ENCODE peak calls at places on chromosomes 13 and 19, in eight cellular contexts. One of them, this sample, is unnamed.

GRCh38 chr13:100513987-100514670 is 74.5 kb downstream of the GGACT start:
- DNase-seq in H54: no peak
- DNase-seq in tibial nerve: no peak
- DNase-seq in K562: no peak
- DNase-seq in HCT116: no peak
- DNase-seq in ovary: no peak
- DNase-seq in A549: no peak
- DNase-seq in H1: no peak
- DNase-seq in this sample: no peak

GRCh38 chr19:46963093-46963734 is 56.4 kb upstream of the NPAS1 start:
- DNase-seq in H54: no peak
- DNase-seq in tibial nerve: no peak
- DNase-seq in K562: no peak
- DNase-seq in HCT116: no peak
- DNase-seq in ovary: no peak
- DNase-seq in A549: no peak
- DNase-seq in H1: no peak
- DNase-seq in this sample: no peak

GRCh38 chr19:51136891-51137551 is 5.1 kb upstream of the SIGLEC7 start:
- DNase-seq in H54: no peak
- DNase-seq in tibial nerve: no peak
- DNase-seq in K562: peak; percentile 28
- DNase-seq in HCT116: no peak
- DNase-seq in ovary: no peak
- DNase-seq in A549: no peak
- DNase-seq in H1: no peak
- DNase-seq in this sample: no peak

GRCh38 chr19:48170817-48171347 is 402 bp downstream of the ZSWIM9 start:
- DNase-seq in H54: no peak
- DNase-seq in tibial nerve: no peak
- DNase-seq in K562: peak; percentile 14
- DNase-seq in HCT116: no peak
- DNase-seq in ovary: no peak
- DNase-seq in A549: no peak
- DNase-seq in H1: no peak
- DNase-seq in this sample: no peak

GRCh38 chr13:79457948-79458347 is 23.0 kb upstream of the NDFIP2 start:
- DNase-seq in H54: no peak
- DNase-seq in tibial nerve: no peak
- DNase-seq in K562: peak; percentile 67
- DNase-seq in HCT116: no peak
- DNase-seq in ovary: no peak
- DNase-seq in A549: no peak
- DNase-seq in H1: no peak
- DNase-seq in this sample: no peak

GRCh38 chr13:45368571-45368970 is 27.6 kb upstream of the TPT1 start:
- DNase-seq in H54: no peak
- DNase-seq in tibial nerve: no peak
- DNase-seq in K562: no peak
- DNase-seq in HCT116: no peak
- DNase-seq in ovary: no peak
- DNase-seq in A549: no peak
- DNase-seq in H1: no peak
- DNase-seq in this sample: no peak

GRCh38 chr13:67296511-67296910 is 66.4 kb upstream of the PCDH9 start:
- DNase-seq in H54: no peak
- DNase-seq in tibial nerve: no peak
- DNase-seq in K562: no peak
- DNase-seq in HCT116: no peak
- DNase-seq in ovary: no peak
- DNase-seq in A549: no peak
- DNase-seq in H1: no peak
- DNase-seq in this sample: no peak

GRCh38 chr13:71320452-71320851 is 546.6 kb downstream of the DACH1 start:
- DNase-seq in H54: peak; percentile 1
- DNase-seq in tibial nerve: no peak
- DNase-seq in K562: peak; percentile 3
- DNase-seq in HCT116: no peak
- DNase-seq in ovary: no peak
- DNase-seq in A549: no peak
- DNase-seq in H1: no peak
- DNase-seq in this sample: no peak

GRCh38 chr19:8399681-8400188 is 9.6 kb downstream of the RAB11B start:
- DNase-seq in H54: no peak
- DNase-seq in tibial nerve: no peak
- DNase-seq in K562: no peak
- DNase-seq in HCT116: no peak
- DNase-seq in ovary: no peak
- DNase-seq in A549: no peak
- DNase-seq in H1: no peak
- DNase-seq in this sample: no peak

GRCh38 chr19:44648536-44649370 is 5.0 kb downstream of the PVR start:
- DNase-seq in H54: no peak
- DNase-seq in tibial nerve: no peak
- DNase-seq in K562: no peak
- DNase-seq in HCT116: no peak
- DNase-seq in ovary: peak; percentile 54
- DNase-seq in A549: no peak
- DNase-seq in H1: no peak
- DNase-seq in this sample: no peak

GRCh38 chr13:31859546-31859945 is 120.2 kb downstream of the RXFP2 start:
- DNase-seq in H54: no peak
- DNase-seq in tibial nerve: no peak
- DNase-seq in K562: no peak
- DNase-seq in HCT116: no peak
- DNase-seq in ovary: no peak
- DNase-seq in A549: no peak
- DNase-seq in H1: no peak
- DNase-seq in this sample: no peak

GRCh38 chr19:30378701-30379100 is 6.5 kb downstream of the ZNF536 start:
- DNase-seq in H54: no peak
- DNase-seq in tibial nerve: no peak
- DNase-seq in K562: no peak
- DNase-seq in HCT116: no peak
- DNase-seq in ovary: no peak
- DNase-seq in A549: no peak
- DNase-seq in H1: no peak
- DNase-seq in this sample: no peak

GRCh38 chr13:35848868-35849644 is 282.1 kb downstream of the DCLK1 start:
- DNase-seq in H54: no peak
- DNase-seq in tibial nerve: no peak
- DNase-seq in K562: no peak
- DNase-seq in HCT116: no peak
- DNase-seq in ovary: no peak
- DNase-seq in A549: no peak
- DNase-seq in H1: no peak
- DNase-seq in this sample: no peak

GRCh38 chr13:44273991-44274810 is 99.4 kb upstream of the SERP2 start:
- DNase-seq in H54: no peak
- DNase-seq in tibial nerve: no peak
- DNase-seq in K562: no peak
- DNase-seq in HCT116: no peak
- DNase-seq in ovary: no peak
- DNase-seq in A549: no peak
- DNase-seq in H1: no peak
- DNase-seq in this sample: no peak

GRCh38 chr19:10796653-10797052 is 39.4 kb downstream of the TMED1 start:
- DNase-seq in H54: no peak
- DNase-seq in tibial nerve: no peak
- DNase-seq in K562: no peak
- DNase-seq in HCT116: no peak
- DNase-seq in ovary: no peak
- DNase-seq in A549: no peak
- DNase-seq in H1: no peak
- DNase-seq in this sample: no peak

GRCh38 chr13:105804561-105805190 is 730.8 kb downstream of the EFNB2 start:
- DNase-seq in H54: no peak
- DNase-seq in tibial nerve: no peak
- DNase-seq in K562: no peak
- DNase-seq in HCT116: no peak
- DNase-seq in ovary: no peak
- DNase-seq in A549: no peak
- DNase-seq in H1: no peak
- DNase-seq in this sample: no peak

GRCh38 chr13:23377603-23378002 is 55.9 kb downstream of the SACS start:
- DNase-seq in H54: no peak
- DNase-seq in tibial nerve: no peak
- DNase-seq in K562: no peak
- DNase-seq in HCT116: no peak
- DNase-seq in ovary: no peak
- DNase-seq in A549: no peak
- DNase-seq in H1: no peak
- DNase-seq in this sample: no peak

GRCh38 chr13:25069911-25070310 is 26.0 kb upstream of the PABPC3 start:
- DNase-seq in H54: no peak
- DNase-seq in tibial nerve: no peak
- DNase-seq in K562: no peak
- DNase-seq in HCT116: no peak
- DNase-seq in ovary: no peak
- DNase-seq in A549: no peak
- DNase-seq in H1: no peak
- DNase-seq in this sample: no peak

GRCh38 chr19:3266792-3267469 is 42.5 kb downstream of the CELF5 start:
- DNase-seq in H54: no peak
- DNase-seq in tibial nerve: no peak
- DNase-seq in K562: no peak
- DNase-seq in HCT116: no peak
- DNase-seq in ovary: no peak
- DNase-seq in A549: no peak
- DNase-seq in H1: no peak
- DNase-seq in this sample: no peak

GRCh38 chr19:1399745-1400144 is 1.6 kb downstream of the GAMT start:
- DNase-seq in H54: no peak
- DNase-seq in tibial nerve: no peak
- DNase-seq in K562: no peak
- DNase-seq in HCT116: no peak
- DNase-seq in ovary: no peak
- DNase-seq in A549: no peak
- DNase-seq in H1: no peak
- DNase-seq in this sample: no peak

GRCh38 chr19:1401889-1402217 is 511 bp upstream of the GAMT start:
- DNase-seq in H54: no peak
- DNase-seq in tibial nerve: no peak
- DNase-seq in K562: no peak
- DNase-seq in HCT116: no peak
- DNase-seq in ovary: no peak
- DNase-seq in A549: no peak
- DNase-seq in H1: no peak
- DNase-seq in this sample: no peak

GRCh38 chr19:1401138-1401888 is at the start of gene GAMT:
- DNase-seq in H54: no peak
- DNase-seq in tibial nerve: no peak
- DNase-seq in K562: peak; percentile 77
- DNase-seq in HCT116: no peak
- DNase-seq in ovary: no peak
- DNase-seq in A549: no peak
- DNase-seq in H1: no peak
- DNase-seq in this sample: no peak

GRCh38 chr19:1399079-1399478 is 2.3 kb downstream of the GAMT start:
- DNase-seq in H54: no peak
- DNase-seq in tibial nerve: no peak
- DNase-seq in K562: no peak
- DNase-seq in HCT116: no peak
- DNase-seq in ovary: no peak
- DNase-seq in A549: no peak
- DNase-seq in H1: no peak
- DNase-seq in this sample: no peak

DNA sequence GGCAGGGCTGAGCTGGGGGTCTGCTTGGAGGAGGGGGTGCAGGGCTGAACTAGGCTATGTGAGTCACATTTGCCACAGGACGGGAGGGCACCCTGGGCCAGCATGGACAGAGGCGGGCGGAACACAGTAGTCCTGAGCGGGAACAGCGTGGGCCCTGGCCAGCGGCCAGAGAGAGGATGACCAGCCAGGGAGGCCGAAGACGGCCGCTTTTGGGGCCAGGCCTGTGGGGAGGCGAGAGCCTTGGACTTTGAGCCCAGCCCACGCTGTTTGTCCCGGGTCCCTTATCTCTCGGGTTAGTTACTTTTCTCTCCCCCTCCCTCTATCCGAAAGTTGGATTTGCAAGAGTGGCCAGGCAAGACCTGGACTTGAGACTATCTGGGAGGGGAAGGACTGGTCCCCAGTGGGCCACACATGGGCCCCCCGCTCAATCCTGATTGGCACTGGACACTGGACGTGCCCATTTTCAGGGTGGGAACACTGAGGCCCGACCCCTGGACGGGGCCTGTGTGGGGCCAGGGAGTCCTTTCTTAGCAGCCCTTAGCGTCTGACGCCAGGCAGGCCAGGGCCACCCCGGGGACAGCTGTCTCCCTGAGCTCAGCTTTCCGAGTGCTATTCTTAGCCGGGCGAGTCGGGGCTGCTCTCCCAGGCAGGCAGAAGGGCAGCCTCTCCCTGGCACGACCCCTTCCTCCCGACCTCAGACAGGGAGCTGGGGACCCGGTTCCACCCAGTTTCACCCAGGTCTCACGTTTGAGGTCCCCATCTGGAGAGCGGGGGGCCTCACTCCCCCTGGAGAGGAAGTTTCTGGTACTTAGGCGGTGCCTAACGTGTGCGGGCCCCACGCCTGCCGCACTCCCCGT is 833 bp downstream of the GAMT start:
- DNase-seq in H54: no peak
- DNase-seq in tibial nerve: no peak
- DNase-seq in K562: peak; percentile 77
- DNase-seq in HCT116: no peak
- DNase-seq in ovary: no peak
- DNase-seq in A549: no peak
- DNase-seq in H1: no peak
- DNase-seq in this sample: no peak
- TF ChIP-seq POLR2A in H54: no peak
- TF ChIP-seq POLR2A in tibial nerve: no peak
- TF ChIP-seq POLR2A in K562: no peak
- TF ChIP-seq POLR2A in HCT116: no peak
- TF ChIP-seq POLR2A in ovary: no peak
- TF ChIP-seq POLR2A in A549: peak; percentile 14
- TF ChIP-seq POLR2A in H1: no peak
- TF ChIP-seq POLR2A in this sample: no peak

GRCh38 chr19:18919086-18919894 is at the start of the genes COPE and DDX49:
- DNase-seq in H54: peak; percentile 98
- DNase-seq in tibial nerve: peak; percentile 96
- DNase-seq in K562: peak; percentile 99
- DNase-seq in HCT116: peak; percentile 99
- DNase-seq in ovary: peak; percentile 94
- DNase-seq in A549: peak; percentile 97
- DNase-seq in H1: peak; percentile 97
- DNase-seq in this sample: peak; percentile 100
- TF ChIP-seq POLR2A in H54: peak; percentile 69
- TF ChIP-seq POLR2A in tibial nerve: peak; percentile 77
- TF ChIP-seq POLR2A in K562: peak; percentile 95
- TF ChIP-seq POLR2A in HCT116: peak; percentile 56
- TF ChIP-seq POLR2A in ovary: peak; percentile 91
- TF ChIP-seq POLR2A in A549: peak; percentile 59
- TF ChIP-seq POLR2A in H1: no peak
- TF ChIP-seq POLR2A in this sample: peak; percentile 79

GRCh38 chr19:35710784-35711723 is 6.7 kb downstream of the ZBTB32 start:
- DNase-seq in H54: no peak
- DNase-seq in tibial nerve: no peak
- DNase-seq in K562: no peak
- DNase-seq in HCT116: no peak
- DNase-seq in ovary: no peak
- DNase-seq in A549: no peak
- DNase-seq in H1: no peak
- DNase-seq in this sample: no peak
- TF ChIP-seq POLR2A in H54: no peak
- TF ChIP-seq POLR2A in tibial nerve: no peak
- TF ChIP-seq POLR2A in K562: no peak
- TF ChIP-seq POLR2A in HCT116: no peak
- TF ChIP-seq POLR2A in ovary: no peak
- TF ChIP-seq POLR2A in A549: peak; percentile 24
- TF ChIP-seq POLR2A in H1: no peak
- TF ChIP-seq POLR2A in this sample: no peak

GRCh38 chr19:17336872-17337674 is at the start of gene GTPBP3:
- DNase-seq in H54: peak; percentile 95
- DNase-seq in tibial nerve: peak; percentile 98
- DNase-seq in K562: peak; percentile 100
- DNase-seq in HCT116: peak; percentile 99
- DNase-seq in ovary: peak; percentile 93
- DNase-seq in A549: peak; percentile 90
- DNase-seq in H1: peak; percentile 96
- DNase-seq in this sample: peak; percentile 99
- TF ChIP-seq POLR2A in H54: peak; percentile 41
- TF ChIP-seq POLR2A in tibial nerve: peak; percentile 46
- TF ChIP-seq POLR2A in K562: peak; percentile 92
- TF ChIP-seq POLR2A in HCT116: peak; percentile 65
- TF ChIP-seq POLR2A in ovary: no peak
- TF ChIP-seq POLR2A in A549: peak; percentile 47
- TF ChIP-seq POLR2A in H1: no peak
- TF ChIP-seq POLR2A in this sample: no peak

This sample was measured in esophagus muscularis mucosa.